ENCODE peak calls at places on chromosome 14, in four cellular contexts. U is tibial nerve, V is progenitor cell of endocrine pancreas, A is chondrocyte. P is an unnamed sample.

GRCh38 chr14:61911534-61911933 is 149.3 kb downstream of the SNAPC1 start:
- DNase-seq in U (no peak), V (no peak), A (no peak), P (no peak)

GRCh38 chr14:32349322-32349721 is 20.2 kb downstream of the AKAP6 start:
- DNase-seq in U (no peak), V (no peak), A (no peak), P (no peak)

GRCh38 chr14:52315355-52315718 is 1.2 kb downstream of the PTGER2 start:
- DNase-seq in U (no peak), V (no peak), A (no peak), P (no peak)

GRCh38 chr14:102208741-102209140 is 69.0 kb downstream of the WDR20 start:
- DNase-seq in U (no peak), V (no peak), A (no peak), P (no peak)

GRCh38 chr14:67444395-67444794 is 32.4 kb upstream of the PLEK2 start:
- DNase-seq in U (no peak), V (no peak), A (no peak), P (no peak)

GRCh38 chr14:69999246-69999645 is 120.0 kb downstream of the SMOC1 start:
- DNase-seq in U (no peak), V (no peak), A (no peak), P (no peak)

GRCh38 chr14:29352681-29353080 is 575.0 kb downstream of the PRKD1 start:
- DNase-seq in U (no peak), V (no peak), A (no peak), P (no peak)

GRCh38 chr14:30389134-30389900 is 169.6 kb upstream of the G2E3 start:
- DNase-seq in U (no peak), V (no peak), A (no peak), P (no peak)

GRCh38 chr14:100442036-100442435 is 118.9 kb downstream of the SLC25A47 start:
- DNase-seq in U (no peak), V (no peak), A (no peak), P (no peak)

GRCh38 chr14:102778616-102779351 is 1.5 kb downstream of the TRAF3 start:
- DNase-seq in U (no peak), V (no peak), A (peak), P (no peak)

GRCh38 chr14:89473979-89474378 is 56.9 kb upstream of the FOXN3 start:
- DNase-seq in U (no peak), V (no peak), A (no peak), P (no peak)

GRCh38 chr14:53331247-53331646 is 178.1 kb upstream of the DDHD1 start:
- DNase-seq in U (no peak), V (no peak), A (no peak), P (no peak)

GRCh38 chr14:94722397-94722796 is 47.5 kb downstream of the GSC start:
- DNase-seq in U (no peak), V (no peak), A (no peak), P (no peak)

GRCh38 chr14:32047791-32048190 is 29.3 kb upstream of the ARHGAP5 start:
- DNase-seq in U (no peak), V (no peak), A (no peak), P (no peak)

GRCh38 chr14:72527591-72527990 is 366.3 kb downstream of the DPF3 start:
- DNase-seq in U (no peak), V (no peak), A (no peak), P (no peak)

GRCh38 chr14:72524230-72524629 is 369.7 kb downstream of the DPF3 start:
- DNase-seq in U (no peak), V (no peak), A (no peak), P (no peak)

GRCh38 chr14:72522847-72523246 is 371.1 kb downstream of the DPF3 start:
- DNase-seq in U (no peak), V (no peak), A (no peak), P (no peak)

GRCh38 chr14:72523397-72524157 is 370.3 kb downstream of the DPF3 start:
- DNase-seq in U (peak), V (no peak), A (no peak), P (no peak)

DNA sequence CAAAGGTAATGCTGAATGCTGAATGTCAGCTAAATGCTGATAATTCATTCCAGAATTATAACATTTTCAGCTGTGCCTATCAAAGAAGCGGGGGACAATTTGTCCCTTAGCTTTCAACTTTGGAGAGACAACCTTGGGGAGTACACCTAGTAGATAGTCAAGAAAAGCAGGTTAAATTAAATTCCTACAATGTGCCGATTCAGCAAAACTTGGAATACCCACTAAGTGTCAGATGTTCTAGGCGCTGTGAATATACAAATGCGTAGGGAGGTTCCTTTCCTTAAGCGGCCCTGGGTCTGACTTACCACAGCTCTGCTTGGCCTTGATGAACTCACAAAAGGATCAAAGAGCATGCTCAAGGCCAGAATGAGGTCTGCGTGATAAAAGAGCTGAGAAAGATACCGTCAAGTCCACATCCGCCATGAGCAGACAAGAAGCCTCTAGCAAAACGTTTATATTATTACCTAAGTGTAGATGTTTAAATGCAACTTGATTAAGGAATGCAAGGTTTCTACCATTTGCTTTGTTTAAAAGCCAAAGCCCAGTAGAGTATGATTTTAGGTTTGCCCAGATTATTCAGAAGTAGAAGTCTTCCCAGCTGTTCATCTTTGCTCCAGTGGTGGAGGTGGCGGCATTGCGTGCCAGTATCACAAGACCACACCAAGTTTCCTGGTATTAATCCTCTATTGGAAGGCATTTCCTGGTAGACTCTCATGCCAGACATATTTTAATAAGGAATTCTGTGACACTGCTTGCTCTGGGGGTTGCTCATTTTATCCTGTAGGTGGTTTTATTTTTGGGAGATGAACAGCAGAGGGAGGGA is 368.6 kb downstream of the DPF3 start:
- DNase-seq in U (no peak), V (no peak), A (no peak), P (no peak)
- TF ChIP-seq CTCF in U (no peak), V (no peak), A (peak), P (no peak)

GRCh38 chr14:24952851-24953666 is 96.9 kb downstream of the STXBP6 start:
- DNase-seq in U (no peak), V (no peak), A (no peak), P (no peak)
- TF ChIP-seq CTCF in U (no peak), V (peak), A (peak), P (no peak)

GRCh38 chr14:74257078-74257987 is 18.1 kb downstream of the VSX2 start:
- DNase-seq in U (peak), V (peak), A (no peak), P (peak)
- TF ChIP-seq CTCF in U (peak), V (peak), A (peak), P (peak)

DNA sequence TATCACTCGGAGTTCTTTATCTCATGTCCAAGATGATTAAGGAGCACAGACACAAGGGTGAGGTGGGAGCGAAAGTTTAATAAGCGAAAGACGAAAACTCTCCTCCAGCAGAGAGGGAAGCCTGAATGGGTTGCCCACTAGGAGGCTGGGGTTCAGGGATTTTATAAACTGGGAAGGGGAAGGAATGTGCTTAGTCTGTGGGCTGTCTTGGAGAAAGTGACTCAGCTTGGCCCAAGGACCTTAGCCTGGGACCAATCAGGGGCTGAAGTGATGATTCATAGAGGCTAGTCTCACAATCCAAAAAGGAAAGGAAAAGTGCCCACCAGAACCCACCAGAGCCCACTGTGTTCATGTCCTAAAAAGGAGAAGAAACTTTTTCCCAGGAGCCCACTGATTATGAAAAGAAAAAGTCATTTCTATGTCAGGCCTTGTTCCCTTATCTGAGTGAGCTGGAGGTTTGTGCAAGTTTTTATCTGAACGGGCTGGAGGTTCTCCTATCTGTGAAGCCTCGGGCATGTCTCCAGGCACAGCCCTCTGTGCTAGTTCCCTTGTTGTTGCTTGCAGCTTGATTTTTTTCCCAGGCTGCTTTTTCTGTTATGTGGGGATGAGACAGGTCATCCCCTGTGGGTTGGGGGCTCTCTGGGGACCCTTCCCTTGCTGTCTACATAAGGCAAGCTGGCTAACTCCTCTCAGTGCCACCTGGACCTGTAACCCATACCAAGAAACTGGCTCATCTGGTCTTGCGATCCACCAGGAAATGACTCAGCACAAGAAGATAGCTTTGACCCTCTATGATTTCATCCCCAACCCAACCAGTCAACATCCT is 8.3 kb upstream of the GOLGA5 start:
- DNase-seq in U (no peak), V (no peak), A (no peak), P (no peak)
- TF ChIP-seq CTCF in U (no peak), V (no peak), A (peak), P (no peak)

GRCh38 chr14:77258566-77258965 is 12.4 kb downstream of the NGB start:
- DNase-seq in U (no peak), V (no peak), A (peak), P (no peak)

GRCh38 chr14:77260631-77261030 is 10.4 kb downstream of the NGB start:
- DNase-seq in U (no peak), V (no peak), A (peak), P (no peak)

GRCh38 chr14:77257700-77258099 is 13.3 kb downstream of the NGB start:
- DNase-seq in U (no peak), V (no peak), A (peak), P (no peak)

GRCh38 chr14:77260199-77260598 is 10.8 kb downstream of the NGB start:
- DNase-seq in U (no peak), V (no peak), A (peak), P (no peak)

DNA sequence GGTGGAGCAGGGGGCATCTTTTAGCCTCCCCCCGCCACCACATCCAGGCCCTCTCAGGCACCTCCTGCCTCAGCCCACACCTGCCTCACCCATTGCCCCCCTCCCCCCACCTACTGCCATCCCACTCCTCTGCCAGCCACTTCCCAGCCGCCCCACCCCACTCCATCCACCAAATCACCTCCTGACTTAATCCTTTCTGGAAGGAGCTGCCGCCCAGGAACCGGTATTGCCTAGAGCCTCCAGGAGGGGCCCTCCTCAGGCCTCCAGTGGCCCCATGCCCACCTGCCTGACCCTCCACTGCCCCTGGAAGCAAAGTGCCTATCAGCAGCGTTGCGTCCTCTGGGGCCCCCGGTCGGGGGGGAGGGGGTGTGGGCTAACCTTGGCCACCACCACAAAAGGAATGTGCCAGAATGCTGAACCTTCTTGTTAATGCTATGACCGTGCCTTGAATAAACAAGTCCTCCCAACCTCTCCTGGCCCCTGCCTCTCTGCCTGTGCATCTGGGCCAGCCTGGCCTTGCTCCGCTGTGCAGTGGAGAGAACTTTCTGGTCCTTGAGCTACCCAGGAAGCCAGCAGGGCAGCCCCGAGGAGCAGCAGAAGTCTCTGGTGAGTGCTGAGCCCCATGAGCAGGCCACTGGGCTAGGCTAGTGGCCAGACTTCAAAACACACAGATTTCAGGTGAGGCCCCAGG is 11.8 kb downstream of the NGB start:
- DNase-seq in U (no peak), V (no peak), A (peak), P (no peak)
- TF ChIP-seq CTCF in U (no peak), V (no peak), A (no peak), P (no peak)

DNA sequence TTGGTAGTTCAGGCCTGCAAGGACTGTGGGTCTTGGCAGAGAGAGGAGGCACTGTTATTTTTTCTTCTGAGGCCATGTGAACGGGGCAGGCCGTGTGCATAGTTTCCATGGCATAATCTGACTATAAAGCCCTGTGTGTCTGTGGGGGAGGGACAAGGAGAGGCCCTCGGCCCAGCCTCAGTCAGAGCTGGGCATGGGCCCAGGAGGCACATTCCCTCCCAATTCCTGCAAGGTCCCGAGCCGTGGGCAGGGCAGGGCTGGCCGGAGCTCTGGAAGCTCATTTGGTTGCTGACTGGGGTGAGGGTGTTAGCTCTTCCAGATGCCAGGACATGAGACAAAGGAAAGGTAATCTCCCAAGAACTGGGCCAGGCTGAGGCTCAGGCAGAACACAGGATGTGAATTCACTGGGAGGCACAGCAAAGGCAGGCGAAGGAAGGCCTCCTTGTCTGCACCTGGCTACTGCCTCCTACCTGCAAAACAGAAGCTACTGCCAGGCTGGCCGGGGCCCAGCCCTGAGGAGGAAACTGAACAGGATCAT is 22.0 kb upstream of the PLEKHG3 start:
- DNase-seq in U (peak), V (no peak), A (no peak), P (no peak)
- TF ChIP-seq CTCF in U (no peak), V (no peak), A (peak), P (no peak)

GRCh38 chr14:97013878-97014277 is 216.7 kb downstream of the VRK1 start:
- DNase-seq in U (no peak), V (no peak), A (no peak), P (no peak)

GRCh38 chr14:97005908-97006307 is 208.7 kb downstream of the VRK1 start:
- DNase-seq in U (no peak), V (no peak), A (no peak), P (no peak)

GRCh38 chr14:97010491-97011160 is 213.4 kb downstream of the VRK1 start:
- DNase-seq in U (no peak), V (no peak), A (no peak), P (no peak)
- TF ChIP-seq CTCF in U (no peak), V (peak), A (no peak), P (no peak)

GRCh38 chr14:38256358-38256840 is 506 bp upstream of the CLEC14A start:
- DNase-seq in U (peak), V (no peak), A (no peak), P (no peak)
- TF ChIP-seq CTCF in U (no peak), V (peak), A (no peak), P (no peak)

P was measured in D721Med.